ENCODE peak calls at places on chromosomes 1 and 21, in four cellular contexts. N, J, F and W are unnamed samples.

GRCh38 chr1:13813398-13814012 is 113.5 kb downstream of the PRDM2 start:
- DNase-seq in N (peak), J (peak), F (peak), W (peak)

GRCh38 chr1:226610671-226611070 is 62.1 kb downstream of the STUM start:
- DNase-seq in N (no peak), J (no peak), F (no peak), W (no peak)

GRCh38 chr1:8992936-8993687 is 33.1 kb downstream of the SLC2A7 start:
- DNase-seq in N (no peak), J (no peak), F (no peak), W (no peak)

GRCh38 chr1:146012703-146013565 is 8.6 kb downstream of the HJV start:
- DNase-seq in N (peak), J (peak), F (peak), W (no peak)

GRCh38 chr1:75797273-75797588 is 549 bp downstream of the MSH4 start:
- DNase-seq in N (no peak), J (no peak), F (no peak), W (no peak)

GRCh38 chr1:46487818-46488218 is 1.8 kb upstream of the DMBX1 start:
- DNase-seq in N (no peak), J (no peak), F (no peak), W (no peak)

GRCh38 chr1:156083800-156084790 is 1.8 kb upstream of the MEX3A start:
- DNase-seq in N (no peak), J (no peak), F (no peak), W (no peak)

GRCh38 chr21:31446206-31446900 is 102.3 kb upstream of the TIAM1 start:
- DNase-seq in N (peak), J (peak), F (peak), W (peak)

GRCh38 chr1:206909167-206909882 is 12.1 kb downstream of the IL24 start:
- DNase-seq in N (peak), J (no peak), F (peak), W (peak)

GRCh38 chr1:95440511-95440910 is 206.5 kb downstream of the RWDD3 start:
- DNase-seq in N (no peak), J (no peak), F (no peak), W (no peak)

GRCh38 chr1:215863796-215864195 is 296.7 kb downstream of the KCTD3 start:
- DNase-seq in N (no peak), J (no peak), F (no peak), W (no peak)